ENCODE peak calls at places on chromosome 1, in four cellular contexts. N is left ventricle myocardium inferior, B is B cell, C is nephron progenitor cell. X is an unnamed sample.

GRCh38 chr1:112391603-112391940 is 4.4 kb upstream of the CTTNBP2NL start:
- DNase-seq in N (no peak), C (no peak), B (no peak), X (no peak)

GRCh38 chr1:221522440-221523050 is 219.3 kb downstream of the DUSP10 start:
- DNase-seq in B (no peak), C (no peak), N (no peak), X (peak; percentile 3)

GRCh38 chr1:56578664-56578962 is 750 bp downstream of the PLPP3 start:
- DNase-seq in B (peak; percentile 67), N (no peak), C (peak; percentile 62), X (no peak)

GRCh38 chr1:119674110-119674509 is 26.0 kb upstream of the ZNF697 start:
- DNase-seq in B (no peak), C (no peak), N (no peak), X (peak; percentile 71)

GRCh38 chr1:111559736-111560279 is 56.4 kb upstream of the ADORA3 start:
- DNase-seq in B (no peak), C (no peak), N (no peak), X (peak; percentile 88)

GRCh38 chr1:182205378-182206022 is 144.0 kb upstream of the ZNF648 start:
- DNase-seq in N (no peak), C (no peak), B (no peak), X (no peak)

GRCh38 chr1:203063287-203063686 is 22.5 kb downstream of the MYOG start:
- DNase-seq in B (no peak), C (no peak), N (no peak), X (no peak)

GRCh38 chr1:82788038-82788437 is 987.3 kb downstream of the ADGRL2 start:
- DNase-seq in C (no peak), N (no peak), B (no peak), X (no peak)

GRCh38 chr1:152112101-152112884 is 3.0 kb downstream of the TCHH start:
- DNase-seq in B (no peak), C (no peak), N (no peak), X (peak; percentile 34)

GRCh38 chr1:159929155-159930051 is 4.1 kb upstream of the TAGLN2 start:
- DNase-seq in B (no peak), N (no peak), C (no peak), X (no peak)

GRCh38 chr1:74193908-74194307 is 4.1 kb downstream of the LRRIQ3 start:
- DNase-seq in B (no peak), C (no peak), N (no peak), X (peak; percentile 63)

GRCh38 chr1:47881505-47882442 is 115.4 kb downstream of the TRABD2B start:
- DNase-seq in N (no peak), C (no peak), B (no peak), X (peak; percentile 28)

GRCh38 chr1:175889044-175889443 is 145.6 kb upstream of the TNR start:
- DNase-seq in N (no peak), B (no peak), C (no peak), X (no peak)

GRCh38 chr1:205319081-205320018 is 2.2 kb downstream of the NUAK2 start:
- DNase-seq in N (peak; percentile 71), B (no peak), C (no peak), X (peak; percentile 88)

GRCh38 chr1:71224958-71225357 is 144.1 kb upstream of the ZRANB2 start:
- DNase-seq in N (no peak), C (no peak), B (no peak), X (no peak)

GRCh38 chr1:116433283-116434257 is 60.5 kb downstream of the ATP1A1 start:
- DNase-seq in B (no peak), C (no peak), N (peak; percentile 65), X (peak; percentile 71)

GRCh38 chr1:111161843-111162242 is 21.8 kb downstream of the CEPT1 start:
- DNase-seq in C (no peak), N (no peak), B (no peak), X (peak; percentile 41)

GRCh38 chr1:60958001-60958400 is 124.4 kb upstream of the NFIA start:
- DNase-seq in C (no peak), B (no peak), N (no peak), X (no peak)

GRCh38 chr1:209689484-209689883 is 14.3 kb downstream of the G0S2 start:
- DNase-seq in N (no peak), C (no peak), B (no peak), X (no peak)

GRCh38 chr1:109659997-109660755 is 4.3 kb downstream of the GSTM4 start:
- DNase-seq in B (no peak), N (no peak), C (peak; percentile 53), X (peak; percentile 48)

GRCh38 chr1:215082532-215083407 is at the start of gene KCNK2:
- DNase-seq in B (no peak), N (no peak), C (peak; percentile 56), X (no peak)

GRCh38 chr1:244347942-244348341 is 103.8 kb downstream of the ADSS2 start:
- DNase-seq in N (no peak), B (no peak), C (no peak), X (peak; percentile 20)

GRCh38 chr1:214551436-214552173 is at the start of gene PTPN14:
- DNase-seq in N (peak; percentile 90), B (no peak), C (peak; percentile 92), X (peak; percentile 96)

GRCh38 chr1:174569240-174569639 is 121.5 kb downstream of the GPR52 start:
- DNase-seq in B (no peak), C (no peak), N (no peak), X (no peak)

GRCh38 chr1:116038679-116039078 is 62.4 kb downstream of the SLC22A15 start:
- DNase-seq in C (no peak), N (no peak), B (no peak), X (no peak)

GRCh38 chr1:151534662-151535278 is 5.3 kb upstream of the TUFT1 start:
- DNase-seq in C (peak; percentile 88), B (peak; percentile 68), N (peak; percentile 77), X (peak; percentile 71)

GRCh38 chr1:167808104-167808503 is 86.3 kb downstream of the MPZL1 start:
- DNase-seq in C (no peak), N (no peak), B (no peak), X (peak; percentile 85)

GRCh38 chr1:117017648-117018047 is 16.1 kb downstream of the CD101 start:
- DNase-seq in B (no peak), C (no peak), N (peak; percentile 46), X (no peak)

GRCh38 chr1:226362346-226362745 is 45.5 kb downstream of the PARP1 start:
- DNase-seq in B (no peak), N (no peak), C (no peak), X (no peak)